ENCODE peak calls at places on chromosome 18, in ten cellular contexts. S is HCT116, E is IMR-90, M is pancreas, W is stomach, N is fibroblast of lung, R is left ventricle myocardium inferior, X is lower lobe of right lung, C is vagina, Y is GM23338. Q is an unnamed sample.

GRCh38 chr18:26502834-26503233 is 45.5 kb downstream of the KCTD1 start:
- DNase-seq in S (no peak), E (no peak), M (no peak), W (no peak), N (no peak), R (no peak), X (no peak), C (no peak), Y (no peak), Q (no peak)

GRCh38 chr18:79644006-79644665 is 35.5 kb upstream of the CTDP1 start:
- DNase-seq in S (peak; percentile 88), E (peak; percentile 47), M (peak; percentile 24), W (peak; percentile 60), N (peak; percentile 51), R (peak; percentile 60), X (peak; percentile 73), C (no peak), Y (peak; percentile 83), Q (no peak)

GRCh38 chr18:30485078-30485477 is 557.5 kb downstream of the DSC3 start:
- DNase-seq in S (no peak), E (no peak), M (no peak), W (no peak), N (no peak), R (no peak), X (no peak), C (no peak), Y (no peak), Q (no peak)

GRCh38 chr18:55457028-55457427 is 131.0 kb downstream of the TCF4 start:
- DNase-seq in S (no peak), E (no peak), M (no peak), W (no peak), N (no peak), R (no peak), X (no peak), C (no peak), Y (no peak), Q (no peak)

GRCh38 chr18:489244-490023 is 11.1 kb downstream of the COLEC12 start:
- DNase-seq in S (no peak), E (peak; percentile 83), M (no peak), W (no peak), N (peak; percentile 42), R (no peak), X (no peak), C (no peak), Y (no peak), Q (no peak)

GRCh38 chr18:11565716-11566115 is 43.7 kb upstream of the SLC35G4 start:
- DNase-seq in S (no peak), E (no peak), M (no peak), W (no peak), N (no peak), R (no peak), X (no peak), C (no peak), Y (no peak), Q (no peak)

GRCh38 chr18:12098389-12098788 is 4.7 kb downstream of the ANKRD62 start:
- DNase-seq in S (no peak), E (no peak), M (no peak), W (no peak), N (no peak), R (no peak), X (no peak), C (no peak), Y (no peak), Q (no peak)

GRCh38 chr18:58843662-58844035 is 21.0 kb upstream of the ZNF532 start:
- DNase-seq in S (no peak), E (no peak), M (no peak), W (no peak), N (no peak), R (no peak), X (no peak), C (no peak), Y (no peak), Q (no peak)

DNA sequence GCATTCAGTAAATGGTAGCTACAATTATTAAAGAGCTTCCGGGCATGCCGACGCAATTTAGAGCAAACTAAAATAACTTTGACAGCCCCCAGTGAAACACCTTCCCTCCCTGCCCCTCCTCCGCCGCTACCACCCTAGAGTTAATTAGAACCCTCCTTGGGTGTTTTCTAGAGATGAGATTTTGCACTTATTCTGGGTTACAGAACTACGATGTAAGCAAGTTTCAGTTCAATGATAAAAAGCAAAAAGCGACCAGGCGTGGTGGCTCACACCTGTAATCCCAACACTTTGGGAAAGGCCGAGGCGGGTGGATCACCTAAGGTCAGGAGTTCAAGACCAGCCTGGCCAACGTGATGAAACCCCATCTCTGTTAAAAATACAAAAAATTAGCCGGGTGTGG is 32.6 kb downstream of the SMAD7 start:
- DNase-seq in S (no peak), E (no peak), M (no peak), W (no peak), N (no peak), R (no peak), X (no peak), C (no peak), Y (no peak), Q (no peak)
- H3K27ac ChIP-seq in S (no peak overlapping the region), E (no peak overlapping the region), M (no peak overlapping the region), W (no peak overlapping the region), N (no peak overlapping the region), R (no peak overlapping the region), X (no peak overlapping the region), C (no peak overlapping the region), Y (peak overlapping the region; percentile 50), Q (no peak overlapping the region)

DNA sequence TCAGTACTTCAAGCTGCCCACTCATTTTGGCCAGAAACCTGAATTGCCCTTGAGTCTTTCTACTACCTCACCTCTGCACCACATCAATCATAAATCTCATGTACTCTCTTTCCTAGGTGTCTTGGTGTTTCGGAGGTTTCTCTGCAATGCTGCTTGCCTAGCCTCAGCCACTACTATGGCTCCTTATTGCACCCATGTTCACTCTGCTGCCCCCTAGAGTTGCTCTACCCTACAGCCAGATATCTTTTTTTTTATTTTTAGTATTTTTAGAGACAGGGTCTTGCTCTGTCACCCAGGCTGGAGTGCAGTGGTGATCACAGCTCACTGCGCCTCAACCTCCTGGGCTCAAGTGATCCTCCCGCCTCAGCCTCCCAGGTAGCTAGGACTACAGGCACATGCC is 413.0 kb downstream of the PTPRM start:
- DNase-seq in S (peak; percentile 8), E (no peak), M (no peak), W (no peak), N (no peak), R (no peak), X (no peak), C (no peak), Y (peak; percentile 80), Q (no peak)
- TF ChIP-seq CTCF in S (peak; percentile 53), E (no peak), M (no peak), W (no peak), N (peak; percentile 2), R (no peak), X (peak; percentile 12), C (no peak), Y (peak; percentile 72), Q (peak; percentile 7)

GRCh38 chr18:60804412-60804811 is 431.8 kb upstream of the MC4R start:
- DNase-seq in S (no peak), E (no peak), M (no peak), W (no peak), N (no peak), R (no peak), X (no peak), C (no peak), Y (peak; percentile 88), Q (no peak)
- H3K4me3 ChIP-seq in S (no peak overlapping the region), E (no peak overlapping the region), M (no peak overlapping the region), W (no peak overlapping the region), N (no peak overlapping the region), R (no peak overlapping the region), X (no peak overlapping the region), C (no peak overlapping the region), Y (peak overlapping the region; percentile 25), Q (no peak overlapping the region)

GRCh38 chr18:50307738-50308470 is 20.4 kb upstream of the CXXC1 start:
- DNase-seq in S (no peak), E (peak; percentile 85), M (peak; percentile 89), W (peak; percentile 93), N (peak; percentile 90), R (peak; percentile 90), X (peak; percentile 94), C (no peak), Y (peak; percentile 98), Q (peak; percentile 67)
- H3K27ac ChIP-seq in S (no peak overlapping the region), E (no peak overlapping the region), M (no peak overlapping the region), W (no peak overlapping the region), N (no peak overlapping the region), R (peak overlapping the region; percentile 12), X (peak overlapping the region; percentile 43), C (no peak overlapping the region), Y (no peak overlapping the region), Q (no peak overlapping the region)

GRCh38 chr18:34222396-34223163 is 2.1 kb downstream of the NOL4 start:
- DNase-seq in S (no peak), E (no peak), M (no peak), W (no peak), N (no peak), R (peak; percentile 16), X (peak; percentile 47), C (no peak), Y (peak; percentile 79), Q (no peak)

GRCh38 chr18:34223164-34223892 is 1.4 kb downstream of the NOL4 start:
- DNase-seq in S (no peak), E (no peak), M (no peak), W (no peak), N (no peak), R (no peak), X (no peak), C (no peak), Y (peak; percentile 80), Q (no peak)

GRCh38 chr18:34225218-34225553 is 473 bp upstream of the NOL4 start:
- DNase-seq in S (no peak), E (no peak), M (no peak), W (no peak), N (no peak), R (no peak), X (no peak), C (no peak), Y (no peak), Q (no peak)

GRCh38 chr18:34223893-34224422 is 755 bp downstream of the NOL4 start:
- DNase-seq in S (no peak), E (no peak), M (no peak), W (no peak), N (no peak), R (no peak), X (no peak), C (no peak), Y (no peak), Q (no peak)

GRCh38 chr18:34224423-34225217 is at the start of gene NOL4:
- DNase-seq in S (no peak), E (no peak), M (peak; percentile 34), W (peak; percentile 45), N (no peak), R (no peak), X (peak; percentile 56), C (no peak), Y (peak; percentile 99), Q (no peak)
- TF ChIP-seq CTCF in S (no peak), E (no peak), M (peak; percentile 27), W (peak; percentile 23), N (no peak), R (peak; percentile 41), X (peak; percentile 13), C (no peak), Y (peak; percentile 74), Q (no peak)

GRCh38 chr18:3252843-3253242 is 5.2 kb downstream of the MYL12A start:
- DNase-seq in S (no peak), E (no peak), M (no peak), W (no peak), N (no peak), R (no peak), X (no peak), C (no peak), Y (no peak), Q (no peak)
- H3K4me3 ChIP-seq in S (no peak overlapping the region), E (no peak overlapping the region), M (no peak overlapping the region), W (no peak overlapping the region), N (no peak overlapping the region), R (peak overlapping the region; percentile 98), X (no peak overlapping the region), C (no peak overlapping the region), Y (no peak overlapping the region), Q (no peak overlapping the region)

Q was measured in AG04450.